ENCODE peak calls at places on chromosomes 1 and 21, in four cellular contexts. N is GM18507, D is GM03348, A is tibial artery. S is an unnamed sample.

GRCh38 chr1:95086949-95087533 is 14.3 kb upstream of the ALG14 start:
- DNase-seq in N (no peak), A (peak; percentile 37), D (peak; percentile 88), S (no peak)

GRCh38 chr1:98458514-98459259 is 202.8 kb upstream of the SNX7 start:
- DNase-seq in N (no peak), D (no peak), A (no peak), S (no peak)

GRCh38 chr1:32972814-32973428 is 8.3 kb upstream of the RNF19B start:
- DNase-seq in D (peak; percentile 77), A (peak; percentile 37), N (no peak), S (peak; percentile 48)

GRCh38 chr21:44006017-44006624 is 6.0 kb upstream of the TRAPPC10 start:
- DNase-seq in A (peak; percentile 39), D (peak; percentile 93), N (no peak), S (no peak)

GRCh38 chr1:39828734-39829133 is 40.1 kb upstream of the BMP8B start:
- DNase-seq in D (no peak), A (no peak), N (no peak), S (no peak)

GRCh38 chr1:61255324-61255703 is 173.0 kb downstream of the NFIA start:
- DNase-seq in A (no peak), D (peak; percentile 16), N (no peak), S (no peak)

GRCh38 chr1:84247425-84248220 is 53.9 kb upstream of the SAMD13 start:
- DNase-seq in N (no peak), D (no peak), A (no peak), S (no peak)

GRCh38 chr1:21350132-21350885 is 60.0 kb upstream of the ECE1 start:
- DNase-seq in D (no peak), A (no peak), N (no peak), S (no peak)

GRCh38 chr21:27570306-27570868 is 603.5 kb upstream of the ADAMTS5 start:
- DNase-seq in N (no peak), A (peak; percentile 69), D (peak; percentile 62), S (no peak)

GRCh38 chr1:94936861-94937620 is 10.1 kb upstream of the CNN3 start:
- DNase-seq in D (no peak), A (no peak), N (no peak), S (no peak)

GRCh38 chr1:233750139-233750538 is 136.2 kb downstream of the KCNK1 start:
- DNase-seq in N (no peak), D (no peak), A (no peak), S (no peak)

GRCh38 chr1:150696590-150696989 is 364 bp downstream of the GOLPH3L start:
- DNase-seq in D (peak; percentile 18), A (no peak), N (no peak), S (no peak)

GRCh38 chr1:228039504-228039903 is 32.7 kb downstream of the WNT3A start:
- DNase-seq in A (no peak), N (no peak), D (no peak), S (no peak)

GRCh38 chr1:19799233-19799876 is 361 bp downstream of the TMCO4 start:
- DNase-seq in A (peak; percentile 52), D (peak; percentile 89), N (peak; percentile 58), S (peak; percentile 75)

GRCh38 chr1:21585037-21585436 is 75.8 kb downstream of the ALPL start:
- DNase-seq in N (no peak), A (no peak), D (no peak), S (no peak)

GRCh38 chr1:229309074-229309473 is 33.8 kb downstream of the CCSAP start:
- DNase-seq in A (no peak), D (no peak), N (no peak), S (no peak)

GRCh38 chr1:116504308-116505156 is 66.3 kb downstream of the CD58 start:
- DNase-seq in N (peak; percentile 71), D (peak; percentile 79), A (peak; percentile 78), S (peak; percentile 80)

GRCh38 chr1:184025242-184025675 is 12.3 kb downstream of the COLGALT2 start:
- DNase-seq in D (peak; percentile 77), A (peak; percentile 35), N (no peak), S (no peak)

GRCh38 chr1:234842726-234843641 is 233.0 kb upstream of the IRF2BP2 start:
- DNase-seq in N (peak; percentile 50), A (no peak), D (peak; percentile 47), S (peak; percentile 73)

GRCh38 chr1:201480231-201481003 is 11.4 kb upstream of the PHLDA3 start:
- DNase-seq in A (peak; percentile 71), D (peak; percentile 74), N (peak; percentile 64), S (peak; percentile 85)

GRCh38 chr1:227901906-227902640 is 45.7 kb downstream of the WNT9A start:
- DNase-seq in D (no peak), A (no peak), N (no peak), S (no peak)

GRCh38 chr1:99986656-99987225 is 16.9 kb downstream of the SLC35A3 start:
- DNase-seq in A (no peak), D (no peak), N (no peak), S (no peak)

GRCh38 chr1:24702511-24703293 is 42.5 kb upstream of the CLIC4 start:
- DNase-seq in N (no peak), D (no peak), A (no peak), S (no peak)

GRCh38 chr1:81111818-81112217 is 688.9 kb upstream of the ADGRL2 start:
- DNase-seq in A (no peak), N (no peak), D (peak; percentile 29), S (no peak)

GRCh38 chr21:26028183-26028582 is 142.4 kb downstream of the APP start:
- DNase-seq in A (no peak), D (no peak), N (no peak), S (no peak)

GRCh38 chr21:25925064-25925463 is 190.3 kb downstream of the GABPA start:
- DNase-seq in D (no peak), A (no peak), N (no peak), S (no peak)

S was measured in GM13977.